ENCODE peak calls at places on chromosomes 7 and 10, in seven cellular contexts. I is spleen, D is B cell, S is fibroblast of villous mesenchyme, V is WTC11, F is right lobe of liver, P is AG09319. Q is an unnamed sample.

GRCh38 chr7:157461805-157462771 is 125.3 kb downstream of the DNAJB6 start:
- DNase-seq in D (no peak), P (no peak), S (no peak), V (no peak), I (peak), F (no peak), Q (no peak)

GRCh38 chr7:84914598-84914997 is 272.3 kb downstream of the SEMA3D start:
- DNase-seq in V (no peak), D (no peak), S (no peak), P (no peak), F (no peak), I (no peak), Q (no peak)

GRCh38 chr7:157320607-157320979 is 16.2 kb upstream of the DNAJB6 start:
- DNase-seq in P (no peak), I (no peak), V (no peak), S (peak), D (no peak), F (no peak), Q (no peak)

GRCh38 chr7:146090023-146090645 is 26.5 kb upstream of the CNTNAP2 start:
- DNase-seq in V (no peak), S (no peak), I (no peak), P (no peak), D (peak), F (no peak), Q (peak)

GRCh38 chr7:31767686-31768358 is 80.8 kb downstream of the PPP1R17 start:
- DNase-seq in P (no peak), I (no peak), V (peak), F (no peak), S (no peak), D (no peak), Q (no peak)

GRCh38 chr10:93921338-93921737 is 27.6 kb downstream of the SLC35G1 start:
- DNase-seq in P (no peak), S (peak), D (peak), I (no peak), F (peak), V (peak), Q (no peak)

GRCh38 chr10:11863353-11864105 is 40.4 kb downstream of the PROSER2 start:
- DNase-seq in S (no peak), P (no peak), D (peak), V (no peak), I (peak), F (no peak), Q (peak)

GRCh38 chr10:79078367-79079073 is 9.8 kb downstream of the ZMIZ1 start:
- DNase-seq in S (no peak), F (no peak), I (no peak), D (no peak), V (no peak), P (no peak), Q (no peak)

GRCh38 chr7:23357190-23358093 is 58.3 kb downstream of the MALSU1 start:
- DNase-seq in D (peak), I (no peak), P (no peak), V (no peak), F (no peak), S (peak), Q (peak)

GRCh38 chr10:17527530-17528146 is 73.2 kb upstream of the ST8SIA6 start:
- DNase-seq in I (no peak), F (no peak), P (peak), V (no peak), D (no peak), S (peak), Q (no peak)

GRCh38 chr7:18889436-18889835 is 228.0 kb downstream of the TWIST1 start:
- DNase-seq in I (no peak), F (no peak), P (no peak), D (no peak), S (no peak), V (no peak), Q (no peak)

GRCh38 chr7:77570330-77571011 is 33.4 kb downstream of the PTPN12 start:
- DNase-seq in F (no peak), S (peak), D (no peak), I (no peak), P (peak), V (no peak), Q (no peak)

GRCh38 chr10:121552746-121553145 is 45.5 kb downstream of the FGFR2 start:
- DNase-seq in V (no peak), S (no peak), P (no peak), F (no peak), I (no peak), D (no peak), Q (no peak)

GRCh38 chr10:30413996-30414576 is 19.9 kb upstream of the MAP3K8 start:
- DNase-seq in D (peak), V (no peak), P (no peak), I (no peak), S (peak), F (no peak), Q (peak)

GRCh38 chr7:46716926-46717325 is 795.9 kb upstream of the IGFBP3 start:
- DNase-seq in P (no peak), V (no peak), F (no peak), S (no peak), D (no peak), I (no peak), Q (no peak)

GRCh38 chr10:44854693-44855350 is 56.3 kb upstream of the TMEM72 start:
- DNase-seq in F (no peak), S (no peak), V (no peak), P (no peak), D (no peak), I (no peak), Q (no peak)

GRCh38 chr10:91034042-91034441 is 113.2 kb upstream of the ANKRD1 start:
- DNase-seq in S (no peak), P (no peak), I (no peak), D (no peak), F (no peak), V (no peak), Q (no peak)

GRCh38 chr7:104627516-104627915 is 299.1 kb downstream of the LHFPL3 start:
- DNase-seq in P (no peak), F (no peak), D (no peak), V (peak), S (peak), I (no peak), Q (no peak)

GRCh38 chr7:154832557-154833138 is 170.3 kb downstream of the PAXIP1 start:
- DNase-seq in I (no peak), S (peak), F (no peak), P (no peak), D (no peak), V (no peak), Q (peak)

GRCh38 chr7:27925573-27926201 is 185.7 kb downstream of the TAX1BP1 start:
- DNase-seq in D (no peak), F (no peak), S (no peak), P (no peak), I (no peak), V (no peak), Q (peak)

GRCh38 chr10:63206576-63206975 is 73.4 kb downstream of the NRBF2 start:
- DNase-seq in S (no peak), I (no peak), V (no peak), F (no peak), D (no peak), P (no peak), Q (peak)

GRCh38 chr7:19928247-19928646 is 154.8 kb upstream of the TMEM196 start:
- DNase-seq in I (no peak), V (no peak), P (no peak), F (no peak), D (no peak), S (no peak), Q (peak)

GRCh38 chr10:60209874-60210584 is 179.6 kb downstream of the ANK3 start:
- DNase-seq in D (no peak), V (no peak), S (no peak), F (no peak), I (no peak), P (no peak), Q (no peak)

GRCh38 chr7:19617921-19618320 is 90.9 kb downstream of the POLR1F start:
- DNase-seq in D (no peak), S (peak), P (no peak), F (no peak), V (no peak), I (no peak), Q (no peak)

GRCh38 chr10:49047128-49047639 is 68.1 kb downstream of the VSTM4 start:
- DNase-seq in F (no peak), P (no peak), V (no peak), S (no peak), D (no peak), I (no peak), Q (no peak)

GRCh38 chr7:7103343-7104313 is 78.7 kb upstream of the C1GALT1 start:
- DNase-seq in D (peak), V (no peak), F (no peak), P (peak), I (peak), S (peak), Q (peak)

GRCh38 chr10:52210161-52210560 is 103.9 kb upstream of the DKK1 start:
- DNase-seq in V (no peak), D (no peak), P (no peak), I (no peak), S (no peak), F (no peak), Q (no peak)

GRCh38 chr7:137978464-137979237 is 23.2 kb downstream of the CREB3L2 start:
- DNase-seq in S (peak), I (no peak), P (peak), D (no peak), F (no peak), V (no peak), Q (no peak)

GRCh38 chr7:152436279-152437147 is 710 bp upstream of the KMT2C start:
- DNase-seq in I (peak), S (peak), V (peak), P (peak), F (peak), D (peak), Q (peak)
- TF ChIP-seq CTCF in I (no peak), S (no peak), V (no peak), P (no peak), F (no peak), D (no peak), Q (no peak)

DNA sequence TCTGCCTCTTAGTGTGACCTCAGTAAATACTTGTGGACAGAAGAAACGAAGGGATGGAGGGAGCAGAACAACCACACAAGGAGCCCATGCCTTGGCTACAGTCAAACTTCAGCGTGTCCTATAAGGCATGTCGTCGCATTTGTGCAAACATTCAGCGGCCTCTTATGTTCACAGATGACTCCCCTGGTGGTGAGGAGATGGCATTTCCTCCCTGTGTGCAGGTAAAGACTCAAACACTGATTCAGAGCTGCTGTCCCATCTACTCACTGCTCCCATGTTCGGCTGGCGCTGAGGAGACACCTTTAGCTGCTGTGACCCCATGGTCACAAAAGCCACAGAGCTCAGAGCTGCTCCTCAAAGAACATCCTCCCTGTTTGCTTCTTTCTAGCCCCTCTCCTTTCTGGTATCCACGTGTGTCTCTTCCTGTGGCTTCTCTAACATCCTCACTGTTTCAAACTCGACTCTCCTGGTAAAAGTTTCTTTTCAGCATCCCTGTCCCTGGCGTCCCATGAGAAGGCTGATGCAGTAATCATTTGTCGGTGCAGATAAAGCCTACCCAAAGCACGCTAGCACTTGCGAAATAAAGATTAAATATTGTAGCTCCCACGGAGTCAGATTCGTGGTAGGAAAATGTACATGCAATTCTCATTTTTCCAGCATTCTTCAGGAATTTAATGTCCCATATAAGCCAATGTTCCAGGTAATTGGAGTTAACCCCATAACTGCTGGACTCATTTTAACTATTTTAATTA is 124.9 kb upstream of the NEBL start:
- DNase-seq in I (no peak), S (no peak), F (no peak), D (no peak), V (no peak), P (no peak), Q (no peak)
- TF ChIP-seq CTCF in I (no peak), S (peak), F (no peak), D (no peak), V (no peak), P (no peak), Q (no peak)

DNA sequence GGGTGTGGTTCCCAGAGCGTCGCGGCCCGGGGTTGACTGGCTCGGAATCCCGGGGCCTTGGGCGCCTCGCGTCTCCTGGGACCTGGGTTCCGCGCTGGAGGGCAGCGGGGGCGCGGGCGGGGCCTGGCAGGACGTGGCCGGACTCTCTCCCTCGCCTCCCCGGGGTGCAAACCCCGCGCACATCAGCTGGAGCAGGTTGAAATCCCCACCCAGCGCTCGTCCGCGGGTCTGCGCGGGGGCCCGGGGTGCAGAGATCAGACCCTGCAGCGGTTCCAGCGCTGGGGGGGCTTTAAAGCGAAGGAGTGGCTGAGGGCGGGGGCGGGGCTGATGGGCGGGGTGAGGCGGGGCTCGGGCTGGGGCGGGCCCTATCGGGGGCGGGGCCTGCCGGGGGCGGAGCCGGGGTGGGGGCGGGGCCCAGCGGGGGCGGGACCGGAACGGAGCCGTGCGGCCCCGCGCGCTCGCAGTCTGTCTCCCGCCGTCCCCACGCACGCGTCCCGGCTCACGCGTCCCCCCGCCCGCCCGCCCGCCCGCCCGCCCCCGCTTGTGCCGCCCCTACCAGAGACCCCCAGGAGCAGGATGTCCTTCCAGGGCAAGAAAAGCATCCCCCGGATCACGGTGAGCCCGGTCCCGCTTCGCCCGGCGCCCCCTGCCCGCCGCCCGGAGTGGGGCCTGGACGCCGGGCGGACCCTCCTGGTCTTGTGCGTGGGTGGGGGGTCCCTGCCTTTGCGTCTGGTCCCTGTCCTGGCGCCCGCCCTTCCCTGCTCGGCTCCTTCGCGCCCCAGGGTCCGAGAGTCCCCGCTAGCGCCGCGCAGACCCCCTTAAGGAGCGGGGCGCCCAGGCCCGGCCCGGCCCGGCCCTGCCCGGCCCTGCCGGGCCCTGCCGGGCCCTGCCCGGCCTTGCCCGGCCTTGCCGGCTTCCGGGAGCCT is at the start of gene DPYSL4:
- DNase-seq in P (no peak), I (no peak), S (no peak), V (no peak), F (no peak), D (peak), Q (peak)
- TF ChIP-seq CTCF in P (no peak), I (no peak), S (no peak), V (no peak), F (no peak), D (no peak), Q (no peak)

GRCh38 chr7:90412458-90413184 is 9.4 kb downstream of the CLDN12 start:
- DNase-seq in D (peak), P (no peak), V (peak), S (no peak), F (peak), I (no peak), Q (no peak)
- TF ChIP-seq CTCF in D (no peak), P (no peak), V (no peak), S (peak), F (peak), I (no peak), Q (peak)

GRCh38 chr10:5965266-5965665 is 12.1 kb downstream of the IL15RA start:
- DNase-seq in F (peak), V (no peak), I (no peak), D (no peak), P (no peak), S (no peak), Q (no peak)

GRCh38 chr10:5961405-5962100 is 15.8 kb downstream of the IL15RA start:
- DNase-seq in S (no peak), F (peak), D (no peak), V (no peak), I (no peak), P (no peak), Q (no peak)

GRCh38 chr10:5963591-5963990 is 13.8 kb downstream of the IL15RA start:
- DNase-seq in P (no peak), I (no peak), F (peak), V (no peak), D (no peak), S (no peak), Q (no peak)

GRCh38 chr10:5964736-5965135 is 12.6 kb downstream of the IL15RA start:
- DNase-seq in V (no peak), S (no peak), F (no peak), I (no peak), D (no peak), P (no peak), Q (no peak)

GRCh38 chr10:5963071-5963470 is 14.3 kb downstream of the IL15RA start:
- DNase-seq in D (no peak), V (no peak), P (no peak), I (no peak), S (no peak), F (peak), Q (no peak)
- TF ChIP-seq CTCF in D (no peak), V (no peak), P (no peak), I (no peak), S (no peak), F (no peak), Q (no peak)

GRCh38 chr10:120480065-120480600 is 23.1 kb downstream of the PLPP4 start:
- DNase-seq in S (no peak), F (no peak), I (no peak), P (no peak), V (no peak), D (no peak), Q (no peak)
- TF ChIP-seq CTCF in S (peak), F (no peak), I (no peak), P (peak), V (no peak), D (no peak), Q (no peak)

GRCh38 chr10:3287566-3288445 is 115.2 kb upstream of the PITRM1 start:
- DNase-seq in I (no peak), D (no peak), F (no peak), P (no peak), S (no peak), V (no peak), Q (no peak)
- TF ChIP-seq CTCF in I (no peak), D (no peak), F (no peak), P (no peak), S (no peak), V (no peak), Q (no peak)